ENCODE peak calls at places on chromosomes 11 and 22, in eight cellular contexts. One of them, this sample, is unnamed.

GRCh38 chr11:130675917-130676316 is 227.5 kb downstream of the ADAMTS15 start:
- DNase-seq in epithelial cell of esophagus: no peak
- DNase-seq in NCI-H1417 treated with DMSO at 0.1 percent for 48 hours: no peak
- DNase-seq in activated CD4-positive, alpha-beta T cell treated with anti-CD3 and anti-CD28 coated beads, Interleukin-2, amount 10 ng/mL, durations not matched to agents 7 days and 5 days: no peak
- DNase-seq in iPS-NIHi11: no peak
- DNase-seq in GM13977: no peak
- DNase-seq in sciatic nerve: no peak
- DNase-seq in thoracic aorta: no peak
- DNase-seq in this sample: no peak

GRCh38 chr11:130634981-130635473 is 186.6 kb downstream of the ADAMTS15 start:
- DNase-seq in activated CD4-positive, alpha-beta T cell treated with anti-CD3 and anti-CD28 coated beads, Interleukin-2, amount 10 ng/mL, durations not matched to agents 7 days and 5 days: peak
- DNase-seq in iPS-NIHi11: no peak
- DNase-seq in sciatic nerve: no peak
- DNase-seq in GM13977: no peak
- DNase-seq in thoracic aorta: no peak
- DNase-seq in NCI-H1417 treated with DMSO at 0.1 percent for 48 hours: peak
- DNase-seq in epithelial cell of esophagus: peak
- DNase-seq in this sample: peak

GRCh38 chr11:128868851-128869671 is 2.0 kb upstream of the KCNJ1 start:
- DNase-seq in epithelial cell of esophagus: no peak
- DNase-seq in NCI-H1417 treated with DMSO at 0.1 percent for 48 hours: no peak
- DNase-seq in GM13977: no peak
- DNase-seq in activated CD4-positive, alpha-beta T cell treated with anti-CD3 and anti-CD28 coated beads, Interleukin-2, amount 10 ng/mL, durations not matched to agents 7 days and 5 days: peak
- DNase-seq in iPS-NIHi11: no peak
- DNase-seq in thoracic aorta: no peak
- DNase-seq in sciatic nerve: no peak
- DNase-seq in this sample: no peak

GRCh38 chr11:21625982-21626381 is 566.9 kb upstream of the ANO5 start:
- DNase-seq in sciatic nerve: no peak
- DNase-seq in iPS-NIHi11: no peak
- DNase-seq in epithelial cell of esophagus: peak
- DNase-seq in thoracic aorta: no peak
- DNase-seq in activated CD4-positive, alpha-beta T cell treated with anti-CD3 and anti-CD28 coated beads, Interleukin-2, amount 10 ng/mL, durations not matched to agents 7 days and 5 days: peak
- DNase-seq in NCI-H1417 treated with DMSO at 0.1 percent for 48 hours: no peak
- DNase-seq in GM13977: no peak
- DNase-seq in this sample: no peak

GRCh38 chr22:46280999-46281623 is 13.3 kb downstream of the TTC38 start:
- DNase-seq in iPS-NIHi11: no peak
- DNase-seq in NCI-H1417 treated with DMSO at 0.1 percent for 48 hours: no peak
- DNase-seq in sciatic nerve: no peak
- DNase-seq in GM13977: no peak
- DNase-seq in activated CD4-positive, alpha-beta T cell treated with anti-CD3 and anti-CD28 coated beads, Interleukin-2, amount 10 ng/mL, durations not matched to agents 7 days and 5 days: no peak
- DNase-seq in epithelial cell of esophagus: no peak
- DNase-seq in thoracic aorta: no peak
- DNase-seq in this sample: no peak

GRCh38 chr11:48114740-48115139 is 101.9 kb upstream of the OR4B1 start:
- DNase-seq in GM13977: no peak
- DNase-seq in iPS-NIHi11: no peak
- DNase-seq in thoracic aorta: no peak
- DNase-seq in sciatic nerve: no peak
- DNase-seq in NCI-H1417 treated with DMSO at 0.1 percent for 48 hours: no peak
- DNase-seq in epithelial cell of esophagus: no peak
- DNase-seq in activated CD4-positive, alpha-beta T cell treated with anti-CD3 and anti-CD28 coated beads, Interleukin-2, amount 10 ng/mL, durations not matched to agents 7 days and 5 days: no peak
- DNase-seq in this sample: no peak

GRCh38 chr11:76203131-76203925 is 3.0 kb downstream of the WNT11 start:
- DNase-seq in activated CD4-positive, alpha-beta T cell treated with anti-CD3 and anti-CD28 coated beads, Interleukin-2, amount 10 ng/mL, durations not matched to agents 7 days and 5 days: no peak
- DNase-seq in iPS-NIHi11: no peak
- DNase-seq in sciatic nerve: no peak
- DNase-seq in GM13977: no peak
- DNase-seq in thoracic aorta: no peak
- DNase-seq in epithelial cell of esophagus: no peak
- DNase-seq in NCI-H1417 treated with DMSO at 0.1 percent for 48 hours: no peak
- DNase-seq in this sample: no peak

GRCh38 chr11:65069217-65069616 is 10.9 kb upstream of the NAALADL1 start:
- DNase-seq in epithelial cell of esophagus: peak
- DNase-seq in GM13977: no peak
- DNase-seq in sciatic nerve: no peak
- DNase-seq in activated CD4-positive, alpha-beta T cell treated with anti-CD3 and anti-CD28 coated beads, Interleukin-2, amount 10 ng/mL, durations not matched to agents 7 days and 5 days: no peak
- DNase-seq in thoracic aorta: no peak
- DNase-seq in NCI-H1417 treated with DMSO at 0.1 percent for 48 hours: no peak
- DNase-seq in iPS-NIHi11: no peak
- DNase-seq in this sample: no peak

GRCh38 chr11:58999291-58999680 is 60.0 kb downstream of the GLYATL1 start:
- DNase-seq in GM13977: no peak
- DNase-seq in sciatic nerve: no peak
- DNase-seq in thoracic aorta: no peak
- DNase-seq in iPS-NIHi11: no peak
- DNase-seq in NCI-H1417 treated with DMSO at 0.1 percent for 48 hours: no peak
- DNase-seq in activated CD4-positive, alpha-beta T cell treated with anti-CD3 and anti-CD28 coated beads, Interleukin-2, amount 10 ng/mL, durations not matched to agents 7 days and 5 days: no peak
- DNase-seq in epithelial cell of esophagus: peak
- DNase-seq in this sample: no peak

GRCh38 chr11:102733232-102733875 is 8.6 kb upstream of the MMP8 start:
- DNase-seq in thoracic aorta: no peak
- DNase-seq in iPS-NIHi11: peak
- DNase-seq in epithelial cell of esophagus: peak
- DNase-seq in sciatic nerve: peak
- DNase-seq in activated CD4-positive, alpha-beta T cell treated with anti-CD3 and anti-CD28 coated beads, Interleukin-2, amount 10 ng/mL, durations not matched to agents 7 days and 5 days: peak
- DNase-seq in NCI-H1417 treated with DMSO at 0.1 percent for 48 hours: no peak
- DNase-seq in GM13977: peak
- DNase-seq in this sample: peak

GRCh38 chr11:85310479-85310878 is 316.7 kb downstream of the DLG2 start:
- DNase-seq in sciatic nerve: no peak
- DNase-seq in thoracic aorta: no peak
- DNase-seq in NCI-H1417 treated with DMSO at 0.1 percent for 48 hours: no peak
- DNase-seq in GM13977: no peak
- DNase-seq in epithelial cell of esophagus: no peak
- DNase-seq in activated CD4-positive, alpha-beta T cell treated with anti-CD3 and anti-CD28 coated beads, Interleukin-2, amount 10 ng/mL, durations not matched to agents 7 days and 5 days: no peak
- DNase-seq in iPS-NIHi11: no peak
- DNase-seq in this sample: no peak

GRCh38 chr11:22079133-22079847 is 113.6 kb upstream of the ANO5 start:
- DNase-seq in sciatic nerve: no peak
- DNase-seq in NCI-H1417 treated with DMSO at 0.1 percent for 48 hours: no peak
- DNase-seq in epithelial cell of esophagus: peak
- DNase-seq in thoracic aorta: no peak
- DNase-seq in GM13977: no peak
- DNase-seq in iPS-NIHi11: no peak
- DNase-seq in activated CD4-positive, alpha-beta T cell treated with anti-CD3 and anti-CD28 coated beads, Interleukin-2, amount 10 ng/mL, durations not matched to agents 7 days and 5 days: no peak
- DNase-seq in this sample: no peak

GRCh38 chr11:118485273-118485672 is 42.0 kb upstream of the TTC36 start:
- DNase-seq in NCI-H1417 treated with DMSO at 0.1 percent for 48 hours: no peak
- DNase-seq in epithelial cell of esophagus: no peak
- DNase-seq in thoracic aorta: no peak
- DNase-seq in activated CD4-positive, alpha-beta T cell treated with anti-CD3 and anti-CD28 coated beads, Interleukin-2, amount 10 ng/mL, durations not matched to agents 7 days and 5 days: no peak
- DNase-seq in sciatic nerve: no peak
- DNase-seq in GM13977: no peak
- DNase-seq in iPS-NIHi11: no peak
- DNase-seq in this sample: no peak

GRCh38 chr11:108945341-108945740 is 280.5 kb downstream of the DDX10 start:
- DNase-seq in GM13977: no peak
- DNase-seq in sciatic nerve: no peak
- DNase-seq in epithelial cell of esophagus: no peak
- DNase-seq in thoracic aorta: no peak
- DNase-seq in iPS-NIHi11: no peak
- DNase-seq in activated CD4-positive, alpha-beta T cell treated with anti-CD3 and anti-CD28 coated beads, Interleukin-2, amount 10 ng/mL, durations not matched to agents 7 days and 5 days: no peak
- DNase-seq in NCI-H1417 treated with DMSO at 0.1 percent for 48 hours: no peak
- DNase-seq in this sample: no peak

GRCh38 chr11:117171648-117172051 is 6.9 kb upstream of the SIDT2 start:
- DNase-seq in GM13977: no peak
- DNase-seq in NCI-H1417 treated with DMSO at 0.1 percent for 48 hours: no peak
- DNase-seq in activated CD4-positive, alpha-beta T cell treated with anti-CD3 and anti-CD28 coated beads, Interleukin-2, amount 10 ng/mL, durations not matched to agents 7 days and 5 days: no peak
- DNase-seq in epithelial cell of esophagus: peak
- DNase-seq in iPS-NIHi11: no peak
- DNase-seq in sciatic nerve: no peak
- DNase-seq in thoracic aorta: no peak
- DNase-seq in this sample: no peak

GRCh38 chr11:77424639-77425038 is 49.3 kb downstream of the PAK1 start:
- DNase-seq in epithelial cell of esophagus: no peak
- DNase-seq in NCI-H1417 treated with DMSO at 0.1 percent for 48 hours: no peak
- DNase-seq in GM13977: no peak
- DNase-seq in sciatic nerve: no peak
- DNase-seq in iPS-NIHi11: no peak
- DNase-seq in activated CD4-positive, alpha-beta T cell treated with anti-CD3 and anti-CD28 coated beads, Interleukin-2, amount 10 ng/mL, durations not matched to agents 7 days and 5 days: no peak
- DNase-seq in thoracic aorta: no peak
- DNase-seq in this sample: no peak

GRCh38 chr11:78094250-78094649 is 14.6 kb upstream of the NDUFC2 start:
- DNase-seq in NCI-H1417 treated with DMSO at 0.1 percent for 48 hours: no peak
- DNase-seq in epithelial cell of esophagus: no peak
- DNase-seq in thoracic aorta: no peak
- DNase-seq in iPS-NIHi11: no peak
- DNase-seq in activated CD4-positive, alpha-beta T cell treated with anti-CD3 and anti-CD28 coated beads, Interleukin-2, amount 10 ng/mL, durations not matched to agents 7 days and 5 days: peak
- DNase-seq in sciatic nerve: no peak
- DNase-seq in GM13977: no peak
- DNase-seq in this sample: no peak

This sample was measured in NCI-H345.